ENCODE peak calls at places on chromosome 16, in ten cellular contexts. I is NCI-H774; C is aorta; Y is sciatic nerve; A is amniotic stem cell; P is suprapubic skin; F is stimulated activated CD4-positive, alpha-beta T cell treated with anti-CD3 and anti-CD28 coated beads, Interleukin-12 subunit alpha, Interleukin-12 subunit beta, amount 100 ng/mL, for 4 hours; H is neural progenitor cell; O is nephron progenitor cell; V is anterior cingulate cortex. T is an unnamed sample.

GRCh38 chr16:24116989-24117388 is 139.1 kb upstream of the CACNG3 start:
- DNase-seq in V (no peak), P (no peak), H (no peak), F (no peak), O (no peak), C (no peak), I (no peak), Y (no peak), A (no peak), T (no peak)

GRCh38 chr16:69017036-69017783 is 88.2 kb upstream of the HAS3 start:
- DNase-seq in V (no peak), H (no peak), C (no peak), I (no peak), A (no peak), O (no peak), F (no peak), Y (no peak), P (no peak), T (no peak)

GRCh38 chr16:75801307-75801706 is 75.0 kb upstream of the CPHXL start:
- DNase-seq in O (no peak), P (no peak), I (no peak), A (no peak), Y (no peak), C (no peak), H (no peak), F (no peak), V (no peak), T (no peak)

GRCh38 chr16:72404299-72404698 is 232.3 kb upstream of the PMFBP1 start:
- DNase-seq in Y (no peak), V (no peak), I (no peak), P (no peak), H (no peak), A (no peak), F (no peak), O (no peak), C (no peak), T (no peak)

GRCh38 chr16:80752563-80752962 is 51.8 kb downstream of the CDYL2 start:
- DNase-seq in C (no peak), Y (no peak), H (no peak), I (no peak), V (no peak), A (no peak), P (no peak), F (no peak), O (no peak), T (no peak)

GRCh38 chr16:9256196-9256595 is 164.8 kb downstream of the HAPSTR1 start:
- DNase-seq in H (peak; percentile 68), A (no peak), F (peak; percentile 3), O (peak; percentile 62), V (no peak), Y (no peak), P (no peak), I (no peak), C (no peak), T (no peak)

GRCh38 chr16:81446318-81447275 is 2.0 kb downstream of the CMIP start:
- DNase-seq in Y (no peak), A (no peak), F (no peak), O (no peak), C (no peak), I (no peak), H (no peak), P (no peak), V (no peak), T (peak; percentile 59)

GRCh38 chr16:47887496-47887895 is 268.3 kb downstream of the ABCC12 start:
- DNase-seq in P (no peak), A (peak; percentile 7), C (no peak), V (no peak), H (peak; percentile 47), F (no peak), Y (no peak), O (peak; percentile 16), I (no peak), T (no peak)

GRCh38 chr16:57187508-57187854 is 1.4 kb downstream of the RSPRY1 start:
- DNase-seq in H (no peak), Y (no peak), A (no peak), P (no peak), O (no peak), I (no peak), V (no peak), C (no peak), F (no peak), T (no peak)

GRCh38 chr16:61892531-61892930 is 143.7 kb downstream of the CDH8 start:
- DNase-seq in H (no peak), C (no peak), V (no peak), F (no peak), I (no peak), P (no peak), A (no peak), O (no peak), Y (no peak), T (no peak)

GRCh38 chr16:13236308-13236707 is 334.9 kb downstream of the SHISA9 start:
- DNase-seq in F (no peak), I (no peak), P (no peak), Y (no peak), V (no peak), A (no peak), C (no peak), H (no peak), O (no peak), T (no peak)

GRCh38 chr16:80526418-80527061 is 14.3 kb upstream of the DYNLRB2 start:
- DNase-seq in Y (peak; percentile 64), F (peak; percentile 41), O (peak; percentile 62), P (no peak), A (peak; percentile 17), V (no peak), H (peak; percentile 78), I (no peak), C (no peak), T (no peak)

GRCh38 chr16:546909-547770 is 13.1 kb upstream of the PRR35 start:
- DNase-seq in P (no peak), C (peak; percentile 89), A (no peak), O (peak; percentile 77), H (peak; percentile 82), Y (peak; percentile 86), I (no peak), F (peak; percentile 56), V (no peak), T (peak; percentile 78)

GRCh38 chr16:17395849-17396480 is 74.8 kb downstream of the XYLT1 start:
- DNase-seq in Y (no peak), P (no peak), C (no peak), A (no peak), V (no peak), O (no peak), I (no peak), F (no peak), H (no peak), T (peak; percentile 36)

GRCh38 chr16:85123891-85124635 is 11.8 kb upstream of the CIBAR2 start:
- DNase-seq in A (peak; percentile 46), F (no peak), Y (no peak), H (peak; percentile 40), I (no peak), V (no peak), P (peak; percentile 90), O (no peak), C (peak; percentile 95), T (peak; percentile 82)

GRCh38 chr16:72189865-72190371 is 18.0 kb upstream of the PMFBP1 start:
- DNase-seq in I (no peak), H (no peak), V (no peak), A (no peak), O (no peak), F (no peak), P (no peak), Y (no peak), C (peak; percentile 85), T (no peak)

GRCh38 chr16:20260215-20261009 is 66.9 kb downstream of the GP2 start:
- DNase-seq in H (no peak), O (no peak), I (no peak), V (no peak), F (no peak), Y (no peak), C (no peak), P (no peak), A (no peak), T (no peak)

GRCh38 chr16:24178496-24178895 is 77.6 kb upstream of the CACNG3 start:
- DNase-seq in I (no peak), P (no peak), V (no peak), Y (no peak), H (peak; percentile 74), O (peak; percentile 82), A (no peak), F (no peak), C (no peak), T (no peak)

T was measured in breast epithelium.